ENCODE peak calls at places on chromosomes 7 and 10, in eight cellular contexts. F is thoracic aorta; J is stimulated activated CD4-positive, alpha-beta T cell treated with anti-CD3 and anti-CD28 coated beads, Interleukin-1b, Interleukin-23, amount 100 ng/mL, for 1 hour; Q is DMS 273 treated with DMSO at 0.1 percent for 48 hours; N is ELF-1; O is sciatic nerve; H is fibroblast of pulmonary artery; M is mesendoderm. W is an unnamed sample.

GRCh38 chr10:287814-288213 is 152.6 kb downstream of the ZMYND11 start:
- DNase-seq in F (no peak), J (no peak), Q (no peak), N (peak; percentile 85), O (no peak), H (peak; percentile 7), M (peak; percentile 84), W (peak; percentile 92)

GRCh38 chr7:17456541-17456940 is 158.1 kb downstream of the AHR start:
- DNase-seq in F (no peak), J (no peak), Q (no peak), N (no peak), O (no peak), H (peak; percentile 29), M (no peak), W (no peak)

GRCh38 chr10:49663596-49663995 is 15.9 kb upstream of the C10orf53 start:
- DNase-seq in F (no peak), J (no peak), Q (no peak), N (no peak), O (no peak), H (no peak), M (no peak), W (peak; percentile 5)

GRCh38 chr10:124450010-124450782 is at the start of gene NKX1-2:
- DNase-seq in F (no peak), J (no peak), Q (no peak), N (peak; percentile 70), O (no peak), H (no peak), M (peak; percentile 89), W (peak; percentile 97)

GRCh38 chr10:13439771-13440708 is 88.8 kb downstream of the BEND7 start:
- DNase-seq in F (no peak), J (peak; percentile 40), Q (peak; percentile 1), N (peak; percentile 84), O (peak; percentile 69), H (peak; percentile 34), M (peak; percentile 54), W (peak; percentile 93)

GRCh38 chr10:22821501-22821900 is 106.4 kb upstream of the ARMC3 start:
- DNase-seq in F (no peak), J (no peak), Q (no peak), N (no peak), O (no peak), H (peak; percentile 52), M (no peak), W (no peak)

GRCh38 chr7:107315821-107316220 is 147.0 kb downstream of the HBP1 start:
- DNase-seq in F (no peak), J (no peak), Q (peak; percentile 25), N (no peak), O (no peak), H (no peak), M (no peak), W (no peak)

GRCh38 chr7:44565097-44565794 is 8.5 kb downstream of the DDX56 start:
- DNase-seq in F (no peak), J (no peak), Q (peak; percentile 37), N (peak; percentile 79), O (peak; percentile 77), H (peak; percentile 70), M (peak; percentile 65), W (peak; percentile 86)

GRCh38 chr10:3835770-3836169 is 50.8 kb upstream of the KLF6 start:
- DNase-seq in F (no peak), J (no peak), Q (no peak), N (peak; percentile 66), O (no peak), H (peak; percentile 42), M (peak; percentile 86), W (no peak)

GRCh38 chr10:50622497-50623298 is 1.1 kb downstream of the SGMS1 start:
- DNase-seq in F (no peak), J (no peak), Q (no peak), N (peak; percentile 54), O (peak; percentile 81), H (peak; percentile 50), M (peak; percentile 48), W (peak; percentile 66)

GRCh38 chr7:1744296-1745017 is 74.4 kb downstream of the ELFN1 start:
- DNase-seq in F (no peak), J (no peak), Q (no peak), N (no peak), O (no peak), H (no peak), M (no peak), W (no peak)

GRCh38 chr10:3636356-3637181 is 148.4 kb downstream of the KLF6 start:
- DNase-seq in F (no peak), J (no peak), Q (no peak), N (no peak), O (no peak), H (no peak), M (no peak), W (no peak)

W was measured in H7.